ENCODE peak calls at places on chromosome 13, in eight cellular contexts. R is choroid plexus epithelial cell, U is kidney epithelial cell, I is fibroblast of lung, Q is AG04450, L is testis, J is BE2C, Y is fibroblast of the aortic adventitia. C is an unnamed sample.

GRCh38 chr13:95030948-95031347 is 270.3 kb downstream of the ABCC4 start:
- DNase-seq in Y (no peak), Q (no peak), I (no peak), U (no peak), J (no peak), R (no peak), L (no peak), C (no peak)

GRCh38 chr13:31639443-31640163 is 99.7 kb upstream of the RXFP2 start:
- DNase-seq in Q (no peak), R (peak), Y (peak), I (peak), U (no peak), L (no peak), J (no peak), C (no peak)

GRCh38 chr13:59843040-59843439 is 320.7 kb downstream of the DIAPH3 start:
- DNase-seq in Q (no peak), Y (no peak), R (no peak), I (no peak), J (no peak), L (no peak), U (no peak), C (no peak)

GRCh38 chr13:75372517-75372916 is 109.5 kb downstream of the TBC1D4 start:
- DNase-seq in R (peak), U (no peak), Q (no peak), J (peak), Y (peak), I (peak), L (no peak), C (no peak)

GRCh38 chr13:82597737-82598136 is 1284.5 kb downstream of the SLITRK1 start:
- DNase-seq in Q (no peak), R (no peak), J (no peak), L (no peak), I (no peak), U (no peak), Y (no peak), C (no peak)

GRCh38 chr13:65368832-65369231 is 1861.3 kb downstream of the PCDH9 start:
- DNase-seq in J (no peak), U (no peak), I (no peak), Y (no peak), L (no peak), Q (no peak), R (no peak), C (no peak)

GRCh38 chr13:57123660-57124059 is 17.1 kb upstream of the PRR20A start:
- DNase-seq in Q (no peak), J (no peak), R (peak), I (peak), Y (no peak), U (no peak), L (no peak), C (no peak)

GRCh38 chr13:35675651-35676050 is 199.2 kb upstream of the MAB21L1 start:
- DNase-seq in Y (no peak), L (no peak), Q (no peak), U (no peak), I (no peak), R (no peak), J (no peak), C (no peak)

GRCh38 chr13:89969996-89970709 is 1377.3 kb upstream of the MIR17HG start:
- DNase-seq in L (no peak), R (peak), I (no peak), Y (no peak), U (no peak), J (no peak), Q (no peak), C (no peak)

GRCh38 chr13:20633802-20634201 is 66.8 kb downstream of the IFT88 start:
- DNase-seq in Q (no peak), R (no peak), Y (no peak), U (no peak), L (no peak), I (no peak), J (no peak), C (no peak)

GRCh38 chr13:46295531-46296464 is 84.1 kb downstream of the LRRC63 start:
- DNase-seq in L (peak), R (peak), J (no peak), I (peak), Y (peak), Q (peak), U (peak), C (peak)

GRCh38 chr13:26324294-26324693 is 70.4 kb downstream of the CDK8 start:
- DNase-seq in L (no peak), Y (no peak), R (no peak), J (no peak), I (no peak), Q (no peak), U (no peak), C (no peak)

GRCh38 chr13:76455960-76456359 is 430.2 kb downstream of the KCTD12 start:
- DNase-seq in J (no peak), R (peak), Q (peak), Y (peak), L (no peak), I (peak), U (peak), C (no peak)

GRCh38 chr13:22103046-22103445 is 432.2 kb downstream of the FGF9 start:
- DNase-seq in R (no peak), L (no peak), Y (peak), Q (no peak), J (no peak), U (no peak), I (no peak), C (no peak)

GRCh38 chr13:28623782-28624706 is 34.9 kb upstream of the POMP start:
- DNase-seq in Q (no peak), J (no peak), Y (no peak), L (no peak), U (no peak), R (no peak), I (no peak), C (no peak)

GRCh38 chr13:59112375-59112774 is 1051.4 kb downstream of the DIAPH3 start:
- DNase-seq in Q (peak), R (peak), U (peak), L (no peak), I (peak), J (peak), Y (peak), C (peak)

GRCh38 chr13:20848203-20848602 is 54.3 kb downstream of the XPO4 start:
- DNase-seq in Y (no peak), I (no peak), L (no peak), U (no peak), J (no peak), Q (no peak), R (no peak), C (no peak)

GRCh38 chr13:40026174-40026585 is 370.7 kb downstream of the COG6 start:
- DNase-seq in I (no peak), J (no peak), L (no peak), Y (peak), Q (no peak), R (peak), U (no peak), C (no peak)

GRCh38 chr13:110303644-110304043 is 3.3 kb downstream of the COL4A1 start:
- DNase-seq in U (no peak), Y (no peak), Q (no peak), R (no peak), I (no peak), J (no peak), L (no peak), C (no peak)
- H3K4me3 ChIP-seq in U (peak), Y (no peak), Q (no peak), R (peak), I (no peak), J (no peak), L (no peak), C (peak)

DNA sequence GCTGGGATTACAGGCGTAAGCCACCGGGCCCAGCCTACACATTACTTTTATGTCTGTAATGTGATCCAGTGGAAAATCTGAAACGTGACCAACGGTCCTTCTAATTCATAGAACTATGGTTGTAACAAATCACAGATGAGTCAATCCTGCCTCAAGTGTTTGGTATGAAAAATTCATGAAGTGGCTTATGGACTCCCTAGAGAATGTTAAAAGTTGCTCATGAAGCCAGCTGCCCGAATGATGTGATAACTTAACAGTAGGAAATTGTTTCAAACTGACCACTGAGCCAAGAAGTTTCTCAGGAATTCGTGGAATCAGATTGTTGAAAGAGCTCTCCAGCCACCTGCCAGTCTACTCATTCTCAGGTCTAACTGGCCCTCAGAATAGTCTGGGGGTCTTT is 59.4 kb upstream of the FARP1 start:
- DNase-seq in Y (peak), L (no peak), J (no peak), I (peak), U (peak), Q (peak), R (peak), C (peak)
- TF ChIP-seq CTCF in Y (no peak), L (no peak), J (no peak), I (peak), U (no peak), Q (peak), R (peak), C (no peak)

GRCh38 chr13:87810920-87811344 is 139.8 kb downstream of the SLITRK5 start:
- DNase-seq in I (no peak), Y (no peak), Q (no peak), R (no peak), L (peak), U (no peak), J (no peak), C (no peak)

GRCh38 chr13:87814444-87814843 is 143.3 kb downstream of the SLITRK5 start:
- DNase-seq in R (no peak), Y (no peak), I (no peak), Q (no peak), L (no peak), J (no peak), U (no peak), C (no peak)

GRCh38 chr13:87810391-87810801 is 139.2 kb downstream of the SLITRK5 start:
- DNase-seq in L (peak), J (no peak), Q (no peak), U (no peak), Y (no peak), I (no peak), R (no peak), C (no peak)
- H3K4me3 ChIP-seq in L (peak), J (no peak), Q (no peak), U (no peak), Y (no peak), I (no peak), R (no peak), C (peak)

GRCh38 chr13:52849727-52850395 is 1.4 kb upstream of the PCDH8 start:
- DNase-seq in U (no peak), R (no peak), Q (no peak), Y (no peak), L (no peak), I (no peak), J (no peak), C (no peak)

GRCh38 chr13:52852444-52852843 is 4.0 kb upstream of the PCDH8 start:
- DNase-seq in J (peak), R (no peak), I (no peak), L (no peak), U (no peak), Y (no peak), Q (no peak), C (no peak)

GRCh38 chr13:52851153-52851962 is 2.9 kb upstream of the PCDH8 start:
- DNase-seq in R (peak), L (peak), Y (peak), Q (no peak), I (peak), U (no peak), J (peak), C (no peak)

GRCh38 chr13:52848455-52849190 is at the start of gene PCDH8:
- DNase-seq in U (no peak), Y (no peak), J (peak), I (no peak), Q (no peak), L (peak), R (no peak), C (no peak)

GRCh38 chr13:52850396-52851152 is 2.1 kb upstream of the PCDH8 start:
- DNase-seq in U (no peak), Y (peak), J (peak), Q (no peak), I (peak), L (peak), R (peak), C (no peak)
- TF ChIP-seq CTCF in U (no peak), Y (no peak), J (peak), Q (no peak), I (no peak), L (no peak), R (no peak), C (no peak)

GRCh38 chr13:44142540-44142867 is 231.1 kb upstream of the SERP2 start:
- DNase-seq in Y (no peak), J (no peak), I (no peak), U (no peak), R (no peak), L (peak), Q (no peak), C (no peak)

GRCh38 chr13:44141213-44141724 is 232.4 kb upstream of the SERP2 start:
- DNase-seq in R (no peak), Q (no peak), L (peak), Y (peak), I (no peak), U (no peak), J (no peak), C (no peak)

GRCh38 chr13:44141725-44142539 is 231.7 kb upstream of the SERP2 start:
- DNase-seq in I (peak), L (peak), J (peak), U (peak), R (peak), Q (peak), Y (peak), C (peak)

GRCh38 chr13:44140146-44140545 is 233.5 kb upstream of the SERP2 start:
- DNase-seq in U (no peak), Y (no peak), R (no peak), I (no peak), J (no peak), Q (no peak), L (no peak), C (no peak)

GRCh38 chr13:44142911-44143665 is 230.5 kb upstream of the SERP2 start:
- DNase-seq in I (no peak), U (peak), Q (no peak), J (no peak), R (peak), Y (peak), L (no peak), C (peak)
- H3K4me3 ChIP-seq in I (peak), U (no peak), Q (no peak), J (peak), R (peak), Y (no peak), L (peak), C (peak)

DNA sequence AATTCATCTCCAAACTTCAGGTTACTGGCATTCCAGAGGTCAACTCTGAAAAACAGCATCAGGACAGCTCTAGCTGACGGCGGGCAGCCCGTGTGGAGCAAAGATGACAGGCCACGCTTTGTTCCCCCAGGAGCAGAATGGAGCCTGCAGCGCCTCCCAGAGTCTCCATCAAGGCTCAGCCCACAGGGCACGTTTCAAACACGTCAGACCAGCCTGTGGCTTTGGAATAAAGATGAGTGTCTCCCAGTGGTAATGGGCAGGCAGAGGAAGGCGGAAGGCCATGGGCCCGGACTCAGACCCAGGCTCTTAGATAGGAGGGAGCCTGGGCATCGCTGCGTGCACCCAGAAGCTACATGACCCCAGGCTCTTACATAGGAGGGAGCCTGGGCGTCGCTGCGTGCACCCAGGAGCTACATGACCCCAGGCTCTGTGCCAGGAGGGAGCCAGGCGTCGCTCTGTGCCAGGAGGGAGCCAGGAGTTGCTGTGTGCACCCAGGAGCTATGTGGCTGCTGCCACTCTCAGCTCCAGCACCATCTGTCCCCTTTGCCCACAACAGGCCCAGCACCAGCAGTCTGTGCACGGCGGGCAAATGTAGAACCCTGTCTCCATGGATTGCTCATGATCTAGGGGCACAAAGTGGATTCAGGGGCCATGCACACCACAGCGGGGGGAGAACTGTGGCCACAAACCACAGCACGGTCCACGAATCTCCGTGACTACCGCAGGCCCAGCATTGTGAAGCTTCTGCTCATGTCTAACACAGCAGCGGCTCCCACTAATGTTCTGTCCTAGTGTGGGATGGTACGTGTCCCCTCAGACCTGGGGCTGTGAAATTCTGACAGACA is 47.8 kb upstream of the C13orf46 start:
- DNase-seq in J (no peak), R (no peak), Q (no peak), I (no peak), U (no peak), L (no peak), Y (no peak), C (no peak)
- TF ChIP-seq CTCF in J (no peak), R (peak), Q (no peak), I (no peak), U (no peak), L (no peak), Y (no peak), C (no peak)

GRCh38 chr13:103006706-103007426 is 59.4 kb downstream of the SLC10A2 start:
- DNase-seq in L (no peak), Y (no peak), J (no peak), Q (no peak), I (no peak), R (no peak), U (no peak), C (no peak)
- H3K4me3 ChIP-seq in L (no peak), Y (no peak), J (no peak), Q (no peak), I (no peak), R (no peak), U (no peak), C (no peak)

DNA sequence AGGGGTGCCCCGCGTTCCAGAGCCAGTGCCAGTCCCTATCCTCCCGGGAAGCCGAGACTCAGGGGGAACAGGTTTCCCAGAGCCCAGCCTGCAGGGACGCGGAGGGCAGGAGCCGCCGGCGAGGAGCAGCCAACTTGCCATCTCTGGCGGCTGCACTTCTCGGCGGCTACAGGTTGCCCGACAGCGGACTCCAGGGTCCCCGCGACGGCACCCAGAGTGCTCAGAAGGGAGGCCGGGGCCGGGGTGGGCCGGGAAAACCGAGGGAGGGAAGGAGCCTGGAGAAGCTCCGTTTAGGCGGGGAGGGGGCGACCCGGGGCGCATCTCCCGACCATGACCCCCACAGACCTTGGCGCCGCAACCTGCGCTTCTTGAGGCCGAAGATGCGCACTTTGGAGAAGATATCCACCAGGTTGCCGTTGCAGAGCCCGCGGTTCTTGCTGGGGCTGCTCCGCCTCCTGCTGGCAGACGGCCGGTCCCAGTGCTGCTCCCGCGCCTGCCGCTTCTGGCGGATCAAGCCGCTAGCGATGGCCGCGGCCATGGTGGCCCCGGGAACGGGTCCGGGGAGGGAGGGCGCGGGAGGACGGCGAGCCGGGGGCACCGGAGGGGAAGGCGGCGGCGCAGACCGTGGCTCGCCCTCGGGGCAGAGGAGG is 463.8 kb downstream of the ITGBL1 start:
- DNase-seq in U (no peak), L (peak), J (peak), R (peak), Y (no peak), I (peak), Q (no peak), C (no peak)
- TF ChIP-seq CTCF in U (peak), L (no peak), J (peak), R (peak), Y (no peak), I (peak), Q (peak), C (peak)